ENCODE peak calls at places on chromosomes 16 and 17, in four cellular contexts. A is HepG2, E is GM12878, X is K562. U is an unnamed sample.

GRCh38 chr17:59840329-59840907 is 52.3 kb downstream of the TUBD1 start:
- DNase-seq in X (no peak), E (no peak), A (no peak), U (no peak)

GRCh38 chr17:33202796-33203195 is 90.3 kb downstream of the ASIC2 start:
- DNase-seq in A (no peak), X (no peak), E (no peak), U (no peak)

GRCh38 chr17:78237403-78238012 is 6.1 kb downstream of the TMEM235 start:
- DNase-seq in X (no peak), E (no peak), A (no peak), U (no peak)

GRCh38 chr17:75105269-75106080 is 4.3 kb upstream of the ARMC7 start:
- DNase-seq in X (peak; percentile 66), A (peak; percentile 55), E (no peak), U (peak; percentile 83)

GRCh38 chr16:104355-104754 is 26.3 kb downstream of the MPG start:
- DNase-seq in E (no peak), A (no peak), X (no peak), U (no peak)

GRCh38 chr17:82202981-82203380 is 9.7 kb downstream of the CCDC57 start:
- DNase-seq in X (no peak), E (no peak), A (no peak), U (no peak)

GRCh38 chr16:27235938-27236245 is 32.6 kb downstream of the KDM8 start:
- DNase-seq in E (no peak), X (no peak), A (no peak), U (no peak)

GRCh38 chr17:20225162-20226115 is 216.3 kb downstream of the SPECC1 start:
- DNase-seq in E (no peak), X (no peak), A (no peak), U (no peak)

GRCh38 chr16:15484662-15485061 is 50.3 kb downstream of the BMERB1 start:
- DNase-seq in X (no peak), E (no peak), A (peak; percentile 70), U (no peak)

GRCh38 chr16:66553223-66553622 is 847 bp downstream of the CKLF start:
- DNase-seq in X (no peak), A (no peak), E (no peak), U (no peak)

GRCh38 chr17:55238931-55239297 is 25.8 kb upstream of the HLF start:
- DNase-seq in X (peak; percentile 38), E (no peak), A (peak; percentile 44), U (peak; percentile 34)

GRCh38 chr17:68356520-68356919 is 65.2 kb downstream of the ARSG start:
- DNase-seq in A (no peak), E (peak; percentile 51), X (no peak), U (no peak)

GRCh38 chr16:76668207-76668725 is 391.1 kb downstream of the CNTNAP4 start:
- DNase-seq in A (peak; percentile 25), E (no peak), X (peak; percentile 8), U (peak; percentile 8)

GRCh38 chr17:697682-698081 is 17.0 kb downstream of the VPS53 start:
- DNase-seq in E (no peak), X (no peak), A (no peak), U (no peak)

GRCh38 chr17:703081-703875 is 11.4 kb downstream of the VPS53 start:
- DNase-seq in X (no peak), E (no peak), A (no peak), U (no peak)

GRCh38 chr17:699350-699749 is 15.3 kb downstream of the VPS53 start:
- DNase-seq in E (no peak), X (no peak), A (no peak), U (no peak)

GRCh38 chr17:704111-704864 is 10.4 kb downstream of the VPS53 start:
- DNase-seq in E (no peak), X (no peak), A (no peak), U (no peak)

GRCh38 chr17:700504-701094 is 14.0 kb downstream of the VPS53 start:
- DNase-seq in X (peak; percentile 38), A (no peak), E (no peak), U (peak; percentile 43)
- TF ChIP-seq SP1 in X (no peak), A (no peak), E (no peak), U (no peak)

GRCh38 chr17:21275579-21276339 is 8.8 kb upstream of the MAP2K3 start:
- DNase-seq in A (peak; percentile 61), E (peak; percentile 43), X (peak; percentile 93), U (peak; percentile 94)
- TF ChIP-seq FOXM1 in A (no peak), E (no peak), X (no peak), U (no peak)

DNA sequence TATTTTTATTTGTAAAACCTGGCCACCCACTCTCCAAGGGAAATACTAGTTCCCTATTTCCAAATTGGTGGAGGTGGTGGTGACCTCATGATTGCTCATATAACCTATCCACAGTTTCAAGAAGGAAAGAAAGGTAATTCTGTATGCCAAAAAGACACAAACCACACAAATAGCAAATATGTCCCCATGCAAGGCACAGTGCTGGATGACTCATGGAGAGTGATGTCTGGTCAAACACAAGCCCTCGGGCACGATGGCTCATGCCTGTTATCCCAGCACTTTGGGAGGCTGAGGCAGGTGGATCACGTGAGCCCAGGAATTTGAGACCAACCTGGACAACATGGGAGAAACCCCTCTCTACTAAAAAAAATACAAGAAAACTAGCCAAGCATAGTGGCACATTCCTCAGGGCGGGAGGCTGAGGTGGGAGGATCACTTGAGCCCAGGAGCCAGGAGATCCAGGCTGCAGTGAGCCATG is 64.2 kb downstream of the GNA13 start:
- DNase-seq in X (no peak), A (peak; percentile 59), E (no peak), U (no peak)
- TF ChIP-seq SP1 in X (no peak), A (no peak), E (no peak), U (no peak)

GRCh38 chr16:2819939-2820835 is 3.1 kb downstream of the PRSS21 start:
- DNase-seq in E (no peak), X (no peak), A (no peak), U (no peak)

GRCh38 chr16:2820836-2821482 is 3.9 kb downstream of the PRSS21 start:
- DNase-seq in E (no peak), A (no peak), X (no peak), U (no peak)

GRCh38 chr16:2818278-2818876 is 1.3 kb downstream of the PRSS21 start:
- DNase-seq in X (peak; percentile 45), A (no peak), E (no peak), U (no peak)

GRCh38 chr16:2817496-2818277 is 650 bp downstream of the PRSS21 start:
- DNase-seq in E (no peak), A (no peak), X (peak; percentile 90), U (no peak)

DNA sequence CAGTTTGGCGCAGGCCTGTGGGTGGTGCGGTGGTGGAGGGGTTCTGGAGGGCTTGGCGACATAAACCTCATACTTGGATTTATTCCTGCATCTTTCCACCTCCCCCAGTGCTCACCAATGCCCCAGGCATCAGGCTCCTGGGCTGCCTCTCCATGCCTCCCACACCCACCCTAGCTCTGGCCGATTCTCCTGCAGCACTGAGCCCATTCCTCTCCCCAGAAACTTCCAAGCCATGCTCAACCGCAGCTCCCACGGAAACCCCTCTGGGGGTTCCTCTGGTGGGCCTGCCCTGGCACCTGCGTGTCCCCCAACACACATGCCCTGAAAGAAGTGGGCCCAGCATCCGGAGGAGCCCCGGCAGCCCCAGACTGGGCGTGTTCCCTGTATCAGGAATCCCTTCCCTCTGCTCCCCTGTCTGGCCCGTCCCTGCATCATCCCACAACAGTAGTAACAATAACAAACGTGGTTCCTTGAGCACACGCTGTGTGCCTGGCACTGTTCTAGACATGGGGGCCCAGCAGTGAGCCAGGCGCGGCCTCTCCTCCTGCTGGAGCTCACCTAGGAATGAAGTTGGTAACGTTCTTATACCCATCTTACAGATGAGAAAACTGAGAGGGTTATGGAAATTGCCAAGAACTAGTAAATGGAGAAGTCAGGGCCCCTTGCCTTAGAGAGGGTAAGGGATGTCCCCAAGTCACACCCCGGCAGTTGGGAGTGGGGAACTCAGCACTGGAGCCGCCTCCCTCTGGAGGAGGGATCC is 2.3 kb downstream of the PRSS21 start:
- DNase-seq in X (no peak), E (no peak), A (no peak), U (no peak)
- TF ChIP-seq FOXM1 in X (no peak), E (no peak), A (no peak), U (no peak)

GRCh38 chr16:24536671-24537070 is 2.7 kb upstream of the RBBP6 start:
- DNase-seq in E (no peak), X (no peak), A (peak; percentile 50), U (no peak)
- TF ChIP-seq SP1 in E (no peak), X (no peak), A (no peak), U (no peak)